ENCODE peak calls at places on chromosomes 3 and 15, in four cellular contexts. One of them, this sample, is unnamed.

GRCh38 chr3:61996351-61996750 is 377.0 kb downstream of the FEZF2 start:
- DNase-seq in heart left ventricle: no peak
- DNase-seq in osteoblast: no peak
- DNase-seq in AG10803: no peak
- DNase-seq in this sample: no peak

GRCh38 chr15:58551084-58551763 is 119.4 kb downstream of the LIPC start:
- DNase-seq in osteoblast: no peak
- DNase-seq in heart left ventricle: no peak
- DNase-seq in AG10803: no peak
- DNase-seq in this sample: no peak

GRCh38 chr15:48409623-48410022 is 78.4 kb downstream of the DUT start:
- DNase-seq in osteoblast: no peak
- DNase-seq in heart left ventricle: no peak
- DNase-seq in AG10803: no peak
- DNase-seq in this sample: no peak

GRCh38 chr3:190217081-190217480 is 96.4 kb upstream of the P3H2 start:
- DNase-seq in heart left ventricle: no peak
- DNase-seq in osteoblast: no peak
- DNase-seq in AG10803: peak
- DNase-seq in this sample: no peak

GRCh38 chr15:38238311-38238710 is 14.3 kb upstream of the SPRED1 start:
- DNase-seq in osteoblast: no peak
- DNase-seq in heart left ventricle: no peak
- DNase-seq in AG10803: no peak
- DNase-seq in this sample: no peak

GRCh38 chr15:100695048-100695447 is 92.7 kb downstream of the ASB7 start:
- DNase-seq in osteoblast: no peak
- DNase-seq in AG10803: no peak
- DNase-seq in heart left ventricle: no peak
- DNase-seq in this sample: no peak

GRCh38 chr3:18424862-18425640 is at the start of gene SATB1:
- DNase-seq in osteoblast: peak
- DNase-seq in heart left ventricle: peak
- DNase-seq in AG10803: peak
- DNase-seq in this sample: no peak

GRCh38 chr3:191473766-191474198 is 12.8 kb downstream of the PYDC2 start:
- DNase-seq in osteoblast: no peak
- DNase-seq in AG10803: no peak
- DNase-seq in heart left ventricle: no peak
- DNase-seq in this sample: no peak

GRCh38 chr3:45105855-45106655 is 40.1 kb downstream of the CDCP1 start:
- DNase-seq in AG10803: peak
- DNase-seq in osteoblast: peak
- DNase-seq in heart left ventricle: no peak
- DNase-seq in this sample: peak

GRCh38 chr3:5198313-5198677 is 10.8 kb downstream of the EDEM1 start:
- DNase-seq in AG10803: no peak
- DNase-seq in osteoblast: no peak
- DNase-seq in heart left ventricle: no peak
- DNase-seq in this sample: no peak

GRCh38 chr3:127044996-127045395 is 62.1 kb downstream of the PLXNA1 start:
- DNase-seq in AG10803: no peak
- DNase-seq in osteoblast: peak
- DNase-seq in heart left ventricle: no peak
- DNase-seq in this sample: no peak

GRCh38 chr3:13111874-13112520 is 38.8 kb upstream of the IQSEC1 start:
- DNase-seq in osteoblast: peak
- DNase-seq in AG10803: no peak
- DNase-seq in heart left ventricle: no peak
- DNase-seq in this sample: no peak

GRCh38 chr3:112627419-112627818 is 13.5 kb downstream of the CCDC80 start:
- DNase-seq in osteoblast: no peak
- DNase-seq in heart left ventricle: no peak
- DNase-seq in AG10803: peak
- DNase-seq in this sample: no peak

GRCh38 chr3:144774897-144775296 is 803.3 kb downstream of the DIPK2A start:
- DNase-seq in osteoblast: no peak
- DNase-seq in heart left ventricle: no peak
- DNase-seq in AG10803: peak
- DNase-seq in this sample: no peak

GRCh38 chr3:190375250-190375649 is 12.7 kb upstream of the CLDN16 start:
- DNase-seq in AG10803: no peak
- DNase-seq in heart left ventricle: no peak
- DNase-seq in osteoblast: no peak
- DNase-seq in this sample: no peak

GRCh38 chr3:24457719-24458118 is 36.9 kb downstream of the THRB start:
- DNase-seq in osteoblast: no peak
- DNase-seq in AG10803: no peak
- DNase-seq in heart left ventricle: no peak
- DNase-seq in this sample: no peak

GRCh38 chr15:72306211-72306785 is 13.7 kb downstream of the CELF6 start:
- DNase-seq in heart left ventricle: no peak
- DNase-seq in AG10803: peak
- DNase-seq in osteoblast: no peak
- DNase-seq in this sample: no peak

GRCh38 chr3:137032465-137033120 is 74.8 kb downstream of the IL20RB start:
- DNase-seq in AG10803: peak
- DNase-seq in heart left ventricle: peak
- DNase-seq in osteoblast: peak
- DNase-seq in this sample: peak

GRCh38 chr3:53201190-53201504 is 40.1 kb downstream of the PRKCD start:
- DNase-seq in AG10803: no peak
- DNase-seq in heart left ventricle: no peak
- DNase-seq in osteoblast: no peak
- DNase-seq in this sample: no peak

GRCh38 chr3:18047052-18047451 is 304.6 kb upstream of the TBC1D5 start:
- DNase-seq in heart left ventricle: no peak
- DNase-seq in AG10803: peak
- DNase-seq in osteoblast: no peak
- DNase-seq in this sample: no peak

GRCh38 chr3:99751649-99752048 is 66.0 kb upstream of the CMSS1 start:
- DNase-seq in osteoblast: peak
- DNase-seq in heart left ventricle: no peak
- DNase-seq in AG10803: peak
- DNase-seq in this sample: no peak

GRCh38 chr15:71313806-71314205 is 198.5 kb downstream of the THSD4 start:
- DNase-seq in heart left ventricle: no peak
- DNase-seq in AG10803: no peak
- DNase-seq in osteoblast: no peak
- DNase-seq in this sample: no peak

GRCh38 chr15:81941479-81941878 is 104.3 kb downstream of the MEX3B start:
- DNase-seq in heart left ventricle: no peak
- DNase-seq in AG10803: peak
- DNase-seq in osteoblast: no peak
- DNase-seq in this sample: no peak

GRCh38 chr3:29597376-29598008 is 316.6 kb downstream of the RBMS3 start:
- DNase-seq in AG10803: peak
- DNase-seq in osteoblast: no peak
- DNase-seq in heart left ventricle: no peak
- DNase-seq in this sample: no peak

GRCh38 chr3:71800023-71800422 is 15.1 kb upstream of the PROK2 start:
- DNase-seq in osteoblast: no peak
- DNase-seq in heart left ventricle: no peak
- DNase-seq in AG10803: no peak
- DNase-seq in this sample: no peak

GRCh38 chr3:49602877-49603411 is 48.7 kb downstream of the BSN start:
- DNase-seq in AG10803: no peak
- DNase-seq in osteoblast: no peak
- DNase-seq in heart left ventricle: no peak
- DNase-seq in this sample: no peak

GRCh38 chr3:42734263-42734860 is 31.8 kb upstream of the HHATL start:
- DNase-seq in heart left ventricle: no peak
- DNase-seq in AG10803: no peak
- DNase-seq in osteoblast: no peak
- DNase-seq in this sample: no peak

GRCh38 chr15:78906310-78906608 is 33.6 kb downstream of the MORF4L1 start:
- DNase-seq in osteoblast: no peak
- DNase-seq in AG10803: peak
- DNase-seq in heart left ventricle: no peak
- DNase-seq in this sample: peak

GRCh38 chr3:174659516-174659915 is 199.6 kb upstream of the NAALADL2 start:
- DNase-seq in AG10803: no peak
- DNase-seq in osteoblast: no peak
- DNase-seq in heart left ventricle: no peak
- DNase-seq in this sample: no peak

GRCh38 chr15:85504739-85505676 is 124.6 kb downstream of the AKAP13 start:
- DNase-seq in AG10803: peak
- DNase-seq in osteoblast: peak
- DNase-seq in heart left ventricle: peak
- DNase-seq in this sample: no peak

GRCh38 chr15:31069360-31070000 is 32.0 kb downstream of the TRPM1 start:
- DNase-seq in heart left ventricle: no peak
- DNase-seq in AG10803: peak
- DNase-seq in osteoblast: no peak
- DNase-seq in this sample: no peak

GRCh38 chr3:185807455-185808068 is 17.3 kb downstream of the IGF2BP2 start:
- DNase-seq in heart left ventricle: no peak
- DNase-seq in osteoblast: peak
- DNase-seq in AG10803: peak
- DNase-seq in this sample: no peak

GRCh38 chr15:33226559-33227181 is 32.2 kb upstream of the FMN1 start:
- DNase-seq in heart left ventricle: peak
- DNase-seq in osteoblast: no peak
- DNase-seq in AG10803: peak
- DNase-seq in this sample: no peak

DNA sequence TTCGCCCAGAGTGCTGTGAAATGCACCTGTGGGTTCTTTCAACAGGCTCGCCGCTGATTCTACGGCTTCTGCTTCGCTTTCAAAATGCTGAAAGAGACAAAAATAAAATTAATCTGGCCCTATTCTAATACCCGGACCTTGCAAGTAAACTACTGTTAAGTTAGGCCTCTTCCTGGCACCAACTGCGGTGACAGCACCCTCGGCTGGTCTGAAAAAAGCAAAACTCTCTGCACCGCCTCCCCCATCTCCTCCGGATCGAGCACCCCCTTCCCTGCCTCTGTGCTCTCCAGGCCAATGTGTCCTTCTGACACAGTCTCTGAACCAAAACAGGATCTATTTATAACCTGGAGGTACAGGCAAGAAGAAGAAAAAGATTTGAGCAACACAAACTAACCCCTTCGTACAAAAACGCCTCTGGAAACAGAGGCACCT is 1.1 kb downstream of the ATOSA start:
- DNase-seq in osteoblast: peak
- DNase-seq in heart left ventricle: peak
- DNase-seq in AG10803: peak
- DNase-seq in this sample: no peak
- TF ChIP-seq CTCF in osteoblast: peak
- TF ChIP-seq CTCF in heart left ventricle: no peak
- TF ChIP-seq CTCF in AG10803: peak
- TF ChIP-seq CTCF in this sample: peak

GRCh38 chr3:38461086-38461390 is 7.3 kb downstream of the ACVR2B start:
- DNase-seq in osteoblast: no peak
- DNase-seq in AG10803: no peak
- DNase-seq in heart left ventricle: no peak
- DNase-seq in this sample: no peak

GRCh38 chr3:38457111-38458003 is 3.7 kb downstream of the ACVR2B start:
- DNase-seq in heart left ventricle: no peak
- DNase-seq in osteoblast: peak
- DNase-seq in AG10803: peak
- DNase-seq in this sample: no peak

GRCh38 chr3:38458796-38459498 is 5.3 kb downstream of the ACVR2B start:
- DNase-seq in osteoblast: peak
- DNase-seq in AG10803: peak
- DNase-seq in heart left ventricle: no peak
- DNase-seq in this sample: no peak

GRCh38 chr3:38460377-38461085 is 6.8 kb downstream of the ACVR2B start:
- DNase-seq in AG10803: no peak
- DNase-seq in heart left ventricle: no peak
- DNase-seq in osteoblast: peak
- DNase-seq in this sample: no peak

GRCh38 chr3:38459499-38460048 is 5.9 kb downstream of the ACVR2B start:
- DNase-seq in heart left ventricle: no peak
- DNase-seq in osteoblast: peak
- DNase-seq in AG10803: no peak
- DNase-seq in this sample: no peak
- H3K4me3 ChIP-seq in heart left ventricle: peak
- H3K4me3 ChIP-seq in osteoblast: peak
- H3K4me3 ChIP-seq in AG10803: no peak
- H3K4me3 ChIP-seq in this sample: no peak

DNA sequence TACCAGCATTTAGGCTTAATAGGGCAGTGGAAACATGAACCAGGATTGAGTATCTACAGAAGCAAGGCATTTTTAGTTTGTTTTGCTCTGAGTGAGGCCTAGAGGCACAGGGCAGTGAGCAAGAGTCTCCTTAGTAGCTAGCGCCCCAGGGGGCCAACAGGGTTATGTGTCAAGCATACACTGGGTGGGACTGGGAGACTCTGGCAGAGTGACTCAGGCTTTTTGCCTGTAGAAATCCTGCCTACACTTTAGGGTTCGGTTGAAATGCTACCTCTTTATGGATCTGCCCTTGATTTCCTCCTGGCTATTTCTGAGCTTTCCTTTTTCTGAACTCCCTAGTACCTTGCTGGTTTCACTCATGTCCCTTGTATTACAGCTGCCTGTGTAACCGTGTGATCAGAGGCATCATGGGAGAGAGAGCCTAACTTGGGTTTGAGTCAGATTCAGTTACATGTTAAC is 72.2 kb downstream of the TOP2B start:
- DNase-seq in heart left ventricle: peak
- DNase-seq in AG10803: peak
- DNase-seq in osteoblast: no peak
- DNase-seq in this sample: peak
- TF ChIP-seq CTCF in heart left ventricle: peak
- TF ChIP-seq CTCF in AG10803: peak
- TF ChIP-seq CTCF in osteoblast: peak
- TF ChIP-seq CTCF in this sample: peak

GRCh38 chr3:65925254-65925954 is 113.3 kb downstream of the MAGI1 start:
- DNase-seq in AG10803: no peak
- DNase-seq in heart left ventricle: no peak
- DNase-seq in osteoblast: no peak
- DNase-seq in this sample: no peak

GRCh38 chr3:65919841-65920240 is 118.9 kb downstream of the MAGI1 start:
- DNase-seq in AG10803: peak
- DNase-seq in heart left ventricle: no peak
- DNase-seq in osteoblast: no peak
- DNase-seq in this sample: no peak

GRCh38 chr3:65927576-65927975 is 111.1 kb downstream of the MAGI1 start:
- DNase-seq in osteoblast: no peak
- DNase-seq in AG10803: peak
- DNase-seq in heart left ventricle: no peak
- DNase-seq in this sample: no peak

GRCh38 chr3:65924762-65925161 is 114.0 kb downstream of the MAGI1 start:
- DNase-seq in AG10803: no peak
- DNase-seq in osteoblast: no peak
- DNase-seq in heart left ventricle: no peak
- DNase-seq in this sample: no peak

DNA sequence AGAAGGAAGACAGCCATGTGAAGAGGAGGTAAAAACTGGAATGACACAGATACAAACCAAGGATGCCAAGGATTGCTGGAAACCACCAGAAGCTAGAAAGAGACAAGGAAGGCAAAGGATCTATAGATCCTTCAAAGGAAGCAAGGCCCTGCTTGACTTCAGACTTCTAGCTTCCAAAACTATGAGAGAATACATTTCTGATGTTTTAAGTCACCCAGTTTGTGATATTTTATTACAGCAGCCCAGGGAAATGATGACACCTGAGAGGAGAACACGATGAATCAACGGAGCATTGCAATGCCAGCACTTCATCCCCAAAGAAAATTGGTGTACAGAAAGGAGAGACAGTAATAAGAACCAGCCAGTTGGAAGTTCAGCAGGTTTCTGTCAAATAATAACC is 116.3 kb downstream of the MAGI1 start:
- DNase-seq in AG10803: peak
- DNase-seq in heart left ventricle: no peak
- DNase-seq in osteoblast: no peak
- DNase-seq in this sample: no peak
- H3K4me3 ChIP-seq in AG10803: no peak
- H3K4me3 ChIP-seq in heart left ventricle: no peak
- H3K4me3 ChIP-seq in osteoblast: no peak
- H3K4me3 ChIP-seq in this sample: no peak

This sample was measured in AG04449.